ENCODE peak calls at places on chromosomes 16 and 17, in nine cellular contexts. B, P, R, Q, X, O, I, U and S are unnamed samples.

GRCh38 chr16:23823475-23824407 is 12.0 kb upstream of the PRKCB start:
- DNase-seq in B (no peak), P (no peak), R (no peak), Q (no peak), X (no peak), O (no peak), I (no peak), U (no peak), S (no peak)

GRCh38 chr17:28949185-28950016 is 1.9 kb downstream of the PHF12 start:
- DNase-seq in B (peak; percentile 65), P (peak; percentile 89), R (peak; percentile 59), Q (no peak), X (peak; percentile 38), O (peak; percentile 52), I (no peak), U (peak; percentile 82), S (peak; percentile 87)

GRCh38 chr17:60393840-60394529 is 2.1 kb upstream of the USP32 start:
- DNase-seq in B (no peak), P (no peak), R (no peak), Q (no peak), X (no peak), O (no peak), I (no peak), U (no peak), S (no peak)

GRCh38 chr17:82905130-82905529 is 65.3 kb upstream of the ZNF750 start:
- DNase-seq in B (no peak), P (no peak), R (no peak), Q (no peak), X (no peak), O (no peak), I (no peak), U (no peak), S (no peak)

GRCh38 chr16:1645914-1646525 is 32.1 kb upstream of the JPT2 start:
- DNase-seq in B (no peak), P (peak; percentile 46), R (no peak), Q (no peak), X (no peak), O (no peak), I (peak; percentile 77), U (no peak), S (no peak)

GRCh38 chr16:456891-457483 is 31.5 kb downstream of the RAB11FIP3 start:
- DNase-seq in B (no peak), P (peak; percentile 58), R (no peak), Q (no peak), X (peak; percentile 9), O (no peak), I (peak; percentile 86), U (no peak), S (no peak)

GRCh38 chr17:179066-179432 is 2.4 kb downstream of the DOC2B start:
- DNase-seq in B (no peak), P (peak; percentile 26), R (no peak), Q (no peak), X (no peak), O (no peak), I (no peak), U (no peak), S (no peak)

GRCh38 chr17:44105483-44105882 is 18.0 kb downstream of the HDAC5 start:
- DNase-seq in B (peak; percentile 59), P (no peak), R (no peak), Q (no peak), X (no peak), O (no peak), I (no peak), U (no peak), S (no peak)

GRCh38 chr16:29784901-29785500 is 5.5 kb upstream of the KIF22 start:
- DNase-seq in B (peak; percentile 75), P (peak; percentile 86), R (peak; percentile 42), Q (peak; percentile 47), X (peak; percentile 51), O (peak; percentile 48), I (peak; percentile 96), U (peak; percentile 80), S (peak; percentile 83)

GRCh38 chr16:55411231-55411630 is 67.8 kb upstream of the MMP2 start:
- DNase-seq in B (no peak), P (peak; percentile 20), R (no peak), Q (no peak), X (no peak), O (no peak), I (no peak), U (no peak), S (no peak)
- H3K27ac ChIP-seq in B (no peak overlapping the region), P (no peak overlapping the region), R (no peak overlapping the region), Q (no peak overlapping the region), X (no peak overlapping the region), O (no peak overlapping the region), I (no peak overlapping the region), U (no peak overlapping the region), S (no peak overlapping the region)

GRCh38 chr17:17359271-17359670 is 56.1 kb downstream of the NT5M start:
- DNase-seq in B (no peak), P (no peak), R (no peak), Q (no peak), X (no peak), O (no peak), I (no peak), U (no peak), S (peak; percentile 3)
- H3K27ac ChIP-seq in B (no peak overlapping the region), P (no peak overlapping the region), R (no peak overlapping the region), Q (no peak overlapping the region), X (no peak overlapping the region), O (no peak overlapping the region), I (no peak overlapping the region), U (no peak overlapping the region), S (no peak overlapping the region)

GRCh38 chr17:6671431-6671830 is 19.9 kb downstream of the C17orf100 start:
- DNase-seq in B (no peak), P (no peak), R (no peak), Q (no peak), X (no peak), O (no peak), I (no peak), U (peak; percentile 60), S (no peak)
- H3K27ac ChIP-seq in B (no peak overlapping the region), P (no peak overlapping the region), R (no peak overlapping the region), Q (no peak overlapping the region), X (no peak overlapping the region), O (no peak overlapping the region), I (no peak overlapping the region), U (no peak overlapping the region), S (no peak overlapping the region)

DNA sequence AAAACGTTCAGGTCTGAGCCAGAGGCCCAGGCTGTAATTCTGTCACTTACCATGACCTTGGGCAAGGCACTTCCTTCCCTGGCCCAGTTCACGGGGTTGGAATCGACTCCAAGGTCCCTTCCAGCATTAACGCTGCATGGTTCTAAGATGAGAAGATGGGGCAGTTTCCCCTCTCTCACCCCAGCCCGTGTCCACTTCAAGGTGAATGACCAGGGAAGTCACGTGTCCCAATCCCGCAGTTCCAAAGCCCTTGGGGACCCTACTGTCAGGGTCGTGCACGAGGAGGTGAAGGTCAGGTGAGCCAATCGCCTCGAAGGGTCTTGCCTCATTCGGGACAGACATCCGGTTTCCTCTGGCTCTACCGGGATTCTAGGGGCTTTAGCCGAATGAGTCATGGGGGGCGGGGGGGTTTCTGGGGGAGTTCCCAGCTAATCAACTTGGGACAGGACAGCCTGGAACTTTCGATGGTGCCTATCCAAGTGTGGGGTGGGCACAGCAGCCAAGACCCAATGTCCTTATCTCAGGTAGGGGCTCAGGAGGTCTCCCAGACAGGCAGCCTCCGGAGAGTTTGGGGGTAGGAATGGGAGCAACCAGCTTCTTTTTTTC is 762 bp upstream of the CSF3 start:
- DNase-seq in B (peak; percentile 67), P (no peak), R (no peak), Q (no peak), X (no peak), O (no peak), I (peak; percentile 76), U (no peak), S (no peak)
- H3K27ac ChIP-seq in B (peak overlapping the region; percentile 70), P (no peak overlapping the region), R (peak overlapping the region; percentile 3), Q (no peak overlapping the region), X (no peak overlapping the region), O (no peak overlapping the region), I (no peak overlapping the region), U (no peak overlapping the region), S (peak overlapping the region; percentile 68)